ENCODE peak calls at places on chromosomes 6 and 20, in six cellular contexts. P is SJSA1, D is spleen, C is BJ, R is neural progenitor cell, Q is kidney epithelial cell. U is an unnamed sample.

GRCh38 chr20:51735728-51736600 is 32.2 kb downstream of the ATP9A start:
- DNase-seq in P (no peak), D (no peak), C (no peak), R (no peak), Q (no peak), U (no peak)

GRCh38 chr6:44096615-44097014 is 30.6 kb downstream of the MRPL14 start:
- DNase-seq in P (peak), D (peak), C (no peak), R (peak), Q (no peak), U (no peak)

GRCh38 chr6:149854532-149854931 is 9.6 kb downstream of the LRP11 start:
- DNase-seq in P (peak), D (no peak), C (no peak), R (no peak), Q (no peak), U (no peak)

GRCh38 chr6:36099872-36100483 is 30.3 kb upstream of the MAPK13 start:
- DNase-seq in P (no peak), D (no peak), C (no peak), R (no peak), Q (no peak), U (no peak)

GRCh38 chr6:8494730-8495129 is 59.4 kb upstream of the SLC35B3 start:
- DNase-seq in P (no peak), D (no peak), C (no peak), R (no peak), Q (no peak), U (no peak)

GRCh38 chr20:45843506-45843905 is 9.9 kb downstream of the SNX21 start:
- DNase-seq in P (no peak), D (no peak), C (no peak), R (no peak), Q (no peak), U (no peak)

GRCh38 chr6:10962673-10963072 is 75.8 kb downstream of the SYCP2L start:
- DNase-seq in P (no peak), D (no peak), C (peak), R (no peak), Q (no peak), U (peak)

GRCh38 chr6:48957781-48958180 is 505.3 kb downstream of the MMUT start:
- DNase-seq in P (no peak), D (no peak), C (no peak), R (no peak), Q (no peak), U (no peak)

GRCh38 chr6:19320066-19320465 is 517.1 kb upstream of the ID4 start:
- DNase-seq in P (no peak), D (no peak), C (no peak), R (peak), Q (no peak), U (no peak)

GRCh38 chr6:111480988-111481830 is 1.8 kb downstream of the REV3L start:
- DNase-seq in P (no peak), D (no peak), C (no peak), R (no peak), Q (no peak), U (no peak)

GRCh38 chr20:36193937-36194712 is 39.6 kb downstream of the EPB41L1 start:
- DNase-seq in P (no peak), D (no peak), C (no peak), R (no peak), Q (no peak), U (no peak)

GRCh38 chr6:19205076-19205475 is 632.1 kb upstream of the ID4 start:
- DNase-seq in P (no peak), D (no peak), C (no peak), R (no peak), Q (no peak), U (no peak)

GRCh38 chr20:24589845-24590192 is 120.4 kb downstream of the SYNDIG1 start:
- DNase-seq in P (no peak), D (no peak), C (no peak), R (no peak), Q (no peak), U (no peak)

GRCh38 chr6:2509746-2510145 is 241.0 kb downstream of the MYLK4 start:
- DNase-seq in P (peak), D (no peak), C (no peak), R (no peak), Q (no peak), U (no peak)

GRCh38 chr20:48051810-48052491 is 266.7 kb upstream of the SULF2 start:
- DNase-seq in P (peak), D (no peak), C (peak), R (no peak), Q (peak), U (no peak)

GRCh38 chr6:148964467-148964866 is 217.6 kb downstream of the UST start:
- DNase-seq in P (no peak), D (no peak), C (no peak), R (no peak), Q (no peak), U (no peak)

GRCh38 chr6:119077643-119078448 is 618 bp downstream of the FAM184A start:
- DNase-seq in P (no peak), D (peak), C (no peak), R (peak), Q (no peak), U (no peak)

GRCh38 chr20:48544402-48545333 is 283.1 kb downstream of the PREX1 start:
- DNase-seq in P (no peak), D (no peak), C (no peak), R (no peak), Q (no peak), U (no peak)

GRCh38 chr6:20811112-20811746 is 277.0 kb downstream of the CDKAL1 start:
- DNase-seq in P (peak), D (no peak), C (peak), R (peak), Q (peak), U (peak)

GRCh38 chr6:123550052-123550617 is 86.6 kb downstream of the TRDN start:
- DNase-seq in P (no peak), D (no peak), C (no peak), R (no peak), Q (no peak), U (no peak)

GRCh38 chr6:33014841-33015634 is 5.6 kb upstream of the HLA-DOA start:
- DNase-seq in P (no peak), D (no peak), C (peak), R (peak), Q (peak), U (peak)

GRCh38 chr6:20182926-20183521 is 29.2 kb downstream of the MBOAT1 start:
- DNase-seq in P (no peak), D (no peak), C (no peak), R (no peak), Q (peak), U (no peak)

GRCh38 chr6:10478187-10479040 is 42.7 kb upstream of the GCNT2 start:
- DNase-seq in P (no peak), D (no peak), C (no peak), R (peak), Q (no peak), U (peak)

GRCh38 chr20:13384132-13384531 is 163.1 kb downstream of the ISM1 start:
- DNase-seq in P (no peak), D (no peak), C (no peak), R (no peak), Q (no peak), U (no peak)

GRCh38 chr6:49155321-49155720 is 307.7 kb downstream of the MMUT start:
- DNase-seq in P (no peak), D (no peak), C (no peak), R (peak), Q (no peak), U (no peak)

GRCh38 chr6:36427781-36428345 is 14.8 kb downstream of the PXT1 start:
- DNase-seq in P (no peak), D (no peak), C (no peak), R (no peak), Q (no peak), U (no peak)

GRCh38 chr20:62644802-62645496 is 2.6 kb downstream of the SLCO4A1 start:
- DNase-seq in P (no peak), D (no peak), C (no peak), R (no peak), Q (no peak), U (no peak)

DNA sequence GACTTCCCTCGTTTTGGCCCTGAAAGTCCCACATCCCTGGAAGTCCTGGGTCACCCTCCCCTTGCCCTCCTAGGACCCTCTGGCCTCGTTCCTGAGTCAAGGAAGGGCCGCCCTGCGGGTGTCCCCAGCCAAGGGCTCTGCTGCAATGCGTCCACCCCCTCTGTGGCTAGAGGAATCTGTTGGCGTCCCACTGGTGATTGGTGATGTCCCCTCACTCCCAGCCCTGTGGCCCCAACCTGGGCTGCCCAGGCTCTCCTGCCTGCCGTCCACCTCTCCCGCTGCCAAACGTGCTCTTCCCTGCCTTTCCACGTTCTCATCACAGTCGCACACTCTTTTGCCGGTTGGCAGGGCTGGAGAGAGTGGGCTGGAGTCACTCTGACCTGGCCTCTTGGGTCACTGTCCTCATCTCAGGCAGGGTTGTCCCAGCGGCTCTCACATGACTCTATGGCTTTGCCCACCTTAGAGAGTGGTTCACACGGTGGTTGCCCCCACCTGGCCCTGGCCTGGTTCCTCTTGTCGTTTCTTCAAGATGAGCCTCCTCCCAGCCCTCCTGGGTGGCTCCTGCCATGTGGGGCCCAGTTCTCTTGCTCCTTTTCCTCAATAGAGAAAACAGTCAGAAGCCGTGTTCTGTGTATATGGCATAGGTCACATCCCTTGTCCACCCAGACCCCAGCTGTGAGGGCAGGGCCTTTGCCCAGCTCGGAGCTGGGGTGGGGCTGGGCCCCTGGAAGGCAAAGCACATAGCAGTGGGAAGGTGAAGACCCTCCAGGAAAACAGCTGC is 100.9 kb downstream of the TMEM242 start:
- DNase-seq in P (no peak), D (peak), C (no peak), R (no peak), Q (no peak), U (no peak)
- H3K4me3 ChIP-seq in P (no peak), D (no peak), C (no peak), R (no peak), Q (no peak), U (no peak)

GRCh38 chr6:158850807-158851115 is 31.6 kb upstream of the EZR start:
- DNase-seq in P (no peak), D (no peak), C (no peak), R (no peak), Q (no peak), U (no peak)
- H3K4me3 ChIP-seq in P (no peak), D (no peak), C (no peak), R (no peak), Q (no peak), U (no peak)

DNA sequence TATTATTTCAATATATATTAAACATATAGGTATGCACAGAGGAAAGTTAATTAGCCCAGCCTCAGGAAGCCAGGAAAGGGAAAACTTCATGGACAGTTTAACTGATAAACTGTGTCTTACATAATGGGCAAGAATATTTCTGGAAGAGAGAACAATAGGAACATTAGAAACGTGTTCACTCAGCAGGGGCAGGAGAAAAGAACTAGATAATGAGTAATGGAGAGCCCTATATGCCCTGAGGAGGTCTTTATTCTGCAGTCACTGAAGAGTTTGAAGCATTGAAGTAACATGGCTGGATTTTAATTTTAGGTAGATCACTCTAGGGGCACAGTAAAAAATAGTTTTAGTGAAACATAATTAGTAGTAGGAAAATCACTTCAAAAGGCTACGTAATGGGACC is 23.6 kb downstream of the CEP57L1 start:
- DNase-seq in P (no peak), D (no peak), C (no peak), R (no peak), Q (no peak), U (no peak)
- H3K4me3 ChIP-seq in P (no peak), D (no peak), C (no peak), R (no peak), Q (no peak), U (no peak)

DNA sequence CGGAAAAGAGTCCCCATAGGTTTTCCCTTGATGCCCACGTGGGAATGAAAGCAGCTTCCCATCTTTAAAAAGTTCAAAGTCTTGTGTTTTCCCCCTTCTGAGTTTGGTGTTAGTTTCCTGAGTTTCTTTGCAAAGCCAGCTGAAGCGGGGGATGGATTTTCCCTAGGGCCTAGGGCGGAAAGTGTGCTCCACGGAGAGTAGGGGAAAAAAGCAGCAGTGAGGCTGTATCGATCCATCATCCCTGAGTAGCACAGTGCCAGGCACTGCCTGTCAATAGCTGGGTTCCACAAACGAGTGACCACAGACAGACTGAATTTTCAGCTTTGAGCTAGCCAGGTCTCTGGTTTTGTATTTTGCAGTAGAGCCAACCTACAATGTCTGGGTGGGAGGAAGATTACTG is 1.4 kb downstream of the DAAM2 start:
- DNase-seq in P (no peak), D (no peak), C (no peak), R (no peak), Q (no peak), U (no peak)
- H3K4me3 ChIP-seq in P (no peak), D (peak), C (peak), R (no peak), Q (no peak), U (peak)

GRCh38 chr6:28225056-28225834 is at the start of gene ZSCAN9:
- DNase-seq in P (peak), D (peak), C (peak), R (peak), Q (peak), U (peak)
- H3K4me3 ChIP-seq in P (peak), D (peak), C (peak), R (peak), Q (peak), U (peak)

GRCh38 chr6:63014290-63014689 is 197.0 kb upstream of the FKBP1C start:
- DNase-seq in P (no peak), D (no peak), C (no peak), R (peak), Q (no peak), U (no peak)
- H3K4me3 ChIP-seq in P (no peak), D (no peak), C (no peak), R (no peak), Q (no peak), U (no peak)

GRCh38 chr6:158040051-158040803 is 58.6 kb downstream of the SYNJ2 start:
- DNase-seq in P (peak), D (no peak), C (peak), R (no peak), Q (peak), U (peak)
- H3K4me3 ChIP-seq in P (peak), D (no peak), C (no peak), R (no peak), Q (no peak), U (peak)

U was measured in AG04450.